ENCODE peak calls at places on chromosomes 11 and 22, in eight cellular contexts. M, D, Q, G, V, I, R and O are unnamed samples.
A peak's percentile ranks its signal among the peaks of the same experiment; 100 is the strongest.

GRCh38 chr22:23603266-23603665 is 23.2 kb upstream of the IGLL1 start:
- DNase-seq in M (no peak), D (no peak), Q (no peak), G (no peak), V (no peak), I (no peak), R (no peak), O (no peak)

GRCh38 chr11:293852-294661 is 5.1 kb downstream of the PGGHG start:
- DNase-seq in M (no peak), D (no peak), Q (no peak), G (no peak), V (no peak), I (peak; percentile 14), R (no peak), O (no peak)

GRCh38 chr11:103947566-103947919 is 88.9 kb upstream of the DDI1 start:
- DNase-seq in M (no peak), D (no peak), Q (no peak), G (no peak), V (no peak), I (no peak), R (no peak), O (no peak)

GRCh38 chr11:121104223-121104831 is 3.3 kb downstream of the TECTA start:
- DNase-seq in M (no peak), D (no peak), Q (no peak), G (no peak), V (no peak), I (peak; percentile 45), R (no peak), O (no peak)

GRCh38 chr11:120385110-120385509 is 48.9 kb downstream of the ARHGEF12 start:
- DNase-seq in M (no peak), D (no peak), Q (no peak), G (no peak), V (no peak), I (no peak), R (no peak), O (no peak)

GRCh38 chr11:1285316-1285744 is 24.1 kb downstream of the TOLLIP start:
- DNase-seq in M (no peak), D (peak; percentile 35), Q (no peak), G (no peak), V (no peak), I (no peak), R (no peak), O (no peak)

GRCh38 chr11:2883717-2884423 is 1.7 kb downstream of the CDKN1C start:
- DNase-seq in M (no peak), D (no peak), Q (peak; percentile 67), G (no peak), V (no peak), I (peak; percentile 62), R (no peak), O (no peak)

GRCh38 chr11:85483861-85484260 is 143.3 kb downstream of the DLG2 start:
- DNase-seq in M (no peak), D (no peak), Q (no peak), G (no peak), V (no peak), I (no peak), R (no peak), O (no peak)

GRCh38 chr11:44030276-44030932 is 17.4 kb upstream of the ACCSL start:
- DNase-seq in M (no peak), D (no peak), Q (peak; percentile 87), G (no peak), V (no peak), I (peak; percentile 44), R (no peak), O (no peak)

GRCh38 chr11:9629064-9629463 is 34.8 kb upstream of the SWAP70 start:
- DNase-seq in M (no peak), D (no peak), Q (no peak), G (no peak), V (no peak), I (no peak), R (no peak), O (no peak)

GRCh38 chr22:49768961-49769690 is 58.5 kb downstream of the BRD1 start:
- DNase-seq in M (no peak), D (peak; percentile 52), Q (no peak), G (no peak), V (no peak), I (peak; percentile 27), R (no peak), O (no peak)

GRCh38 chr11:10918275-10918674 is 60.4 kb upstream of the ZBED5 start:
- DNase-seq in M (no peak), D (no peak), Q (no peak), G (no peak), V (no peak), I (no peak), R (no peak), O (no peak)

GRCh38 chr11:87127131-87127530 is 89.4 kb downstream of the TMEM135 start:
- DNase-seq in M (no peak), D (no peak), Q (no peak), G (no peak), V (no peak), I (no peak), R (no peak), O (no peak)

GRCh38 chr22:35191412-35191811 is 65.9 kb upstream of the HMGXB4 start:
- DNase-seq in M (no peak), D (no peak), Q (no peak), G (no peak), V (no peak), I (no peak), R (no peak), O (no peak)

GRCh38 chr11:108561535-108561991 is 32.0 kb downstream of the EXPH5 start:
- DNase-seq in M (no peak), D (no peak), Q (no peak), G (no peak), V (no peak), I (no peak), R (no peak), O (no peak)

GRCh38 chr22:30169002-30169401 is 77.6 kb downstream of the LIF start:
- DNase-seq in M (no peak), D (no peak), Q (no peak), G (no peak), V (no peak), I (no peak), R (no peak), O (no peak)

GRCh38 chr11:102604875-102605274 is 20.3 kb downstream of the MMP20 start:
- DNase-seq in M (no peak), D (no peak), Q (no peak), G (no peak), V (no peak), I (no peak), R (no peak), O (no peak)

GRCh38 chr11:70462818-70463477 is 64.6 kb downstream of the CTTN start:
- DNase-seq in M (no peak), D (no peak), Q (no peak), G (no peak), V (no peak), I (no peak), R (no peak), O (no peak)

GRCh38 chr22:17706451-17706900 is 67.8 kb downstream of the BID start:
- DNase-seq in M (peak; percentile 26), D (no peak), Q (no peak), G (no peak), V (peak; percentile 55), I (no peak), R (no peak), O (peak; percentile 18)
- H3K4me3 ChIP-seq in M (no peak overlapping the region), D (peak overlapping the region; percentile 34), Q (no peak overlapping the region), G (no peak overlapping the region), V (peak overlapping the region; percentile 14), I (peak overlapping the region; percentile 52), R (no peak overlapping the region), O (no peak overlapping the region)

DNA sequence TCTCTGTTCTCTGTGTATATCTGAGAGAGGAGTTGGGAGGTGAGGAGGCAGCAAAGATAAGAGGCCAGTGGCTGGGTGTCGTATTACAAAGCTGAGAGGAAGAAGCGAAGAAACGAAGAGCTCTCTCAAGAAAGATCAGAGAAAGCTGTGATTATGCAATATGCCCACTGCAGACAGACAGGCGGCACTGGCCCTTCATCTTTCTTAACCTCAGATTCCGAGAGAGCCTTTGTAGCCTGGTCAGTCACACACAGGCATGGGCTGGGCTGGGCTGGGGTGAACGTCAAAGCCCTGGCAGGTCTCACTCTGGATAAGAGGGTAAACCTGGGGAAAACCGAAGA is 135.6 kb downstream of the FDX1 start:
- DNase-seq in M (no peak), D (no peak), Q (peak; percentile 79), G (no peak), V (no peak), I (no peak), R (no peak), O (no peak)
- H3K4me3 ChIP-seq in M (no peak overlapping the region), D (no peak overlapping the region), Q (no peak overlapping the region), G (no peak overlapping the region), V (no peak overlapping the region), I (no peak overlapping the region), R (no peak overlapping the region), O (no peak overlapping the region)

GRCh38 chr11:48169259-48169658 is 47.4 kb upstream of the OR4B1 start:
- DNase-seq in M (no peak), D (no peak), Q (no peak), G (no peak), V (no peak), I (no peak), R (no peak), O (no peak)
- H3K4me3 ChIP-seq in M (no peak overlapping the region), D (no peak overlapping the region), Q (no peak overlapping the region), G (no peak overlapping the region), V (no peak overlapping the region), I (no peak overlapping the region), R (no peak overlapping the region), O (no peak overlapping the region)

GRCh38 chr11:88508558-88508807 is 170.9 kb upstream of the CTSC start:
- DNase-seq in M (no peak), D (no peak), Q (peak; percentile 41), G (no peak), V (no peak), I (no peak), R (no peak), O (no peak)

GRCh38 chr11:88508808-88509581 is 171.5 kb upstream of the CTSC start:
- DNase-seq in M (no peak), D (peak; percentile 53), Q (peak; percentile 55), G (no peak), V (no peak), I (peak; percentile 18), R (no peak), O (no peak)

GRCh38 chr11:88507771-88508557 is 170.4 kb upstream of the CTSC start:
- DNase-seq in M (no peak), D (no peak), Q (peak; percentile 30), G (no peak), V (no peak), I (no peak), R (no peak), O (no peak)
- H3K4me3 ChIP-seq in M (peak overlapping the region; percentile 16), D (peak overlapping the region; percentile 44), Q (peak overlapping the region; percentile 30), G (no peak overlapping the region), V (no peak overlapping the region), I (peak overlapping the region; percentile 59), R (peak overlapping the region; percentile 40), O (no peak overlapping the region)

GRCh38 chr11:63918576-63919171 is 1.7 kb upstream of the RCOR2 start:
- DNase-seq in M (no peak), D (no peak), Q (no peak), G (no peak), V (no peak), I (no peak), R (no peak), O (no peak)
- H3K4me3 ChIP-seq in M (peak overlapping the region; percentile 1), D (peak overlapping the region; percentile 36), Q (peak overlapping the region; percentile 97), G (no peak overlapping the region), V (no peak overlapping the region), I (peak overlapping the region; percentile 67), R (no peak overlapping the region), O (no peak overlapping the region)

GRCh38 chr11:113675003-113675471 is 31.1 kb downstream of the TMPRSS5 start:
- DNase-seq in M (no peak), D (no peak), Q (no peak), G (no peak), V (no peak), I (no peak), R (no peak), O (no peak)
- H3K4me3 ChIP-seq in M (no peak overlapping the region), D (no peak overlapping the region), Q (no peak overlapping the region), G (no peak overlapping the region), V (no peak overlapping the region), I (no peak overlapping the region), R (no peak overlapping the region), O (no peak overlapping the region)